ENCODE peak calls at places on chromosomes 11 and 22, in seven cellular contexts. V, Q, P, S, K, A and O are unnamed samples.

GRCh38 chr11:66979336-66979980 is 4.4 kb downstream of the C11orf86 start:
- DNase-seq in Q (no peak), V (no peak), A (no peak), S (no peak), K (no peak), P (no peak), O (no peak)

GRCh38 chr22:27262371-27262770 is 539.2 kb downstream of the MN1 start:
- DNase-seq in V (no peak), K (no peak), P (no peak), Q (no peak), A (no peak), S (no peak), O (no peak)

GRCh38 chr11:110529043-110529442 is 99.3 kb downstream of the FDX1 start:
- DNase-seq in Q (no peak), P (no peak), S (no peak), V (no peak), K (no peak), A (no peak), O (no peak)

GRCh38 chr11:83681045-83681781 is 395.0 kb upstream of the CCDC90B start:
- DNase-seq in Q (no peak), A (no peak), K (peak), V (no peak), S (no peak), P (no peak), O (no peak)

GRCh38 chr11:61851900-61852295 is 23.8 kb downstream of the FADS2 start:
- DNase-seq in A (no peak), V (no peak), K (no peak), P (no peak), S (no peak), Q (no peak), O (no peak)

GRCh38 chr11:113419426-113420003 is 31.9 kb downstream of the ANKK1 start:
- DNase-seq in V (no peak), Q (no peak), S (no peak), A (no peak), K (no peak), P (no peak), O (no peak)

GRCh38 chr11:75518771-75519653 is 6.7 kb downstream of the GDPD5 start:
- DNase-seq in P (no peak), Q (no peak), V (no peak), S (no peak), A (no peak), K (no peak), O (no peak)

GRCh38 chr11:62336949-62337681 is at the start of gene ASRGL1:
- DNase-seq in Q (peak), V (peak), P (peak), S (peak), K (peak), A (peak), O (peak)

GRCh38 chr22:30286813-30287625 is 2.3 kb downstream of the CASTOR1 start:
- DNase-seq in K (peak), A (peak), Q (peak), P (no peak), V (peak), S (peak), O (peak)

GRCh38 chr22:39800790-39801540 is 92.6 kb downstream of the ENTHD1 start:
- DNase-seq in S (no peak), P (no peak), Q (no peak), V (no peak), A (no peak), K (no peak), O (peak)

GRCh38 chr11:126483796-126484195 is 128.3 kb downstream of the ST3GAL4 start:
- DNase-seq in P (no peak), K (no peak), S (no peak), Q (no peak), V (no peak), A (no peak), O (no peak)

GRCh38 chr22:49622241-49623105 is 205.2 kb downstream of the BRD1 start:
- DNase-seq in V (no peak), P (no peak), Q (no peak), K (no peak), A (no peak), S (no peak), O (no peak)

GRCh38 chr11:33391188-33391892 is 134.2 kb downstream of the HIPK3 start:
- DNase-seq in V (no peak), S (no peak), K (no peak), A (no peak), Q (no peak), P (no peak), O (no peak)

GRCh38 chr11:86672007-86672621 is at the start of gene ME3:
- DNase-seq in A (peak), Q (peak), P (peak), K (peak), V (peak), S (peak), O (no peak)

GRCh38 chr11:92131289-92131890 is 93.2 kb upstream of the FAT3 start:
- DNase-seq in K (no peak), A (no peak), S (no peak), V (no peak), P (peak), Q (no peak), O (no peak)

GRCh38 chr11:86523738-86524602 is 148.4 kb downstream of the ME3 start:
- DNase-seq in K (no peak), S (no peak), A (no peak), P (no peak), Q (no peak), V (no peak), O (peak)

GRCh38 chr22:40525250-40525884 is 111.2 kb downstream of the MRTFA start:
- DNase-seq in V (peak), K (peak), A (peak), Q (no peak), S (no peak), P (no peak), O (peak)

GRCh38 chr22:38871360-38872171 is 450 bp downstream of the CBX6 start:
- DNase-seq in Q (peak), P (no peak), V (no peak), A (peak), K (peak), S (peak), O (no peak)

GRCh38 chr22:36384766-36385400 is 2.9 kb downstream of the MYH9 start:
- DNase-seq in A (peak), P (no peak), V (no peak), K (no peak), S (no peak), Q (no peak), O (no peak)

GRCh38 chr11:55970935-55971334 is 1.2 kb upstream of the OR10AG1 start:
- DNase-seq in V (no peak), K (no peak), A (no peak), Q (no peak), S (no peak), P (no peak), O (no peak)

GRCh38 chr11:45444796-45445195 is 158.7 kb upstream of the SYT13 start:
- DNase-seq in Q (no peak), K (no peak), A (no peak), S (no peak), P (no peak), V (no peak), O (no peak)

GRCh38 chr22:27842236-27842993 is 40.9 kb upstream of the MN1 start:
- DNase-seq in S (peak), A (no peak), V (no peak), P (no peak), Q (peak), K (no peak), O (no peak)

GRCh38 chr11:57476223-57476882 is 16.0 kb downstream of the RTN4RL2 start:
- DNase-seq in A (peak), V (no peak), Q (no peak), S (peak), K (no peak), P (no peak), O (no peak)

GRCh38 chr11:84549221-84549620 is 1077.9 kb downstream of the DLG2 start:
- DNase-seq in S (no peak), K (no peak), Q (no peak), P (no peak), A (no peak), V (no peak), O (no peak)

GRCh38 chr11:14645247-14645912 is 1.8 kb downstream of the PDE3B start:
- DNase-seq in S (no peak), A (no peak), P (no peak), K (no peak), V (no peak), Q (no peak), O (no peak)

GRCh38 chr11:63915961-63916836 is 765 bp downstream of the RCOR2 start:
- DNase-seq in Q (peak), V (no peak), P (no peak), K (peak), S (no peak), A (no peak), O (peak)

GRCh38 chr22:32991353-32992115 is 66.6 kb downstream of the SYN3 start:
- DNase-seq in Q (no peak), V (no peak), P (peak), S (no peak), A (no peak), K (no peak), O (no peak)

GRCh38 chr11:47724041-47724729 is 9.0 kb upstream of the AGBL2 start:
- DNase-seq in V (no peak), K (no peak), S (no peak), Q (no peak), P (no peak), A (no peak), O (no peak)

GRCh38 chr22:25054943-25055511 is 102.5 kb downstream of the KIAA1671 start:
- DNase-seq in S (no peak), P (no peak), Q (no peak), K (peak), A (no peak), V (no peak), O (no peak)

GRCh38 chr11:121886005-121886739 is 229.8 kb downstream of the BLID start:
- DNase-seq in S (no peak), P (no peak), V (no peak), A (no peak), Q (no peak), K (peak), O (no peak)

GRCh38 chr11:111663820-111664219 is 61.6 kb downstream of the SIK2 start:
- DNase-seq in A (no peak), K (peak), Q (peak), S (no peak), V (no peak), P (no peak), O (peak)

GRCh38 chr11:74948546-74948897 is 369 bp downstream of the XRRA1 start:
- DNase-seq in K (no peak), A (no peak), P (no peak), Q (peak), S (no peak), V (no peak), O (no peak)